ENCODE peak calls at places on chromosomes 7 and 10, in eight cellular contexts. One of them, this sample, is unnamed. For H3K9me2, the result is how much of the 10 kb centered on the place peaks cover.

GRCh38 chr10:35640951-35641429 is 1.1 kb downstream of the FZD8 start:
- DNase-seq in SK-N-SH: peak
- DNase-seq in MM.1S: peak
- DNase-seq in HCT116: peak
- DNase-seq in PC-3: peak
- DNase-seq in OCI-LY7: peak
- DNase-seq in hepatocyte: peak
- DNase-seq in GM23338: peak
- DNase-seq in this sample: no peak

GRCh38 chr7:4549681-4550080 is 132.4 kb upstream of the FOXK1 start:
- DNase-seq in OCI-LY7: no peak
- DNase-seq in HCT116: no peak
- DNase-seq in MM.1S: no peak
- DNase-seq in SK-N-SH: peak
- DNase-seq in GM23338: no peak
- DNase-seq in hepatocyte: no peak
- DNase-seq in PC-3: no peak
- DNase-seq in this sample: no peak

GRCh38 chr10:676178-676577 is 13.3 kb downstream of the DIP2C start:
- DNase-seq in OCI-LY7: no peak
- DNase-seq in MM.1S: no peak
- DNase-seq in HCT116: no peak
- DNase-seq in SK-N-SH: no peak
- DNase-seq in GM23338: no peak
- DNase-seq in PC-3: no peak
- DNase-seq in hepatocyte: no peak
- DNase-seq in this sample: no peak

GRCh38 chr7:24152356-24152755 is 131.6 kb upstream of the NPY start:
- DNase-seq in PC-3: peak
- DNase-seq in SK-N-SH: no peak
- DNase-seq in HCT116: no peak
- DNase-seq in OCI-LY7: no peak
- DNase-seq in MM.1S: no peak
- DNase-seq in GM23338: no peak
- DNase-seq in hepatocyte: peak
- DNase-seq in this sample: no peak

GRCh38 chr10:42958142-42958868 is 118.6 kb upstream of the RET start:
- DNase-seq in PC-3: peak
- DNase-seq in HCT116: no peak
- DNase-seq in hepatocyte: no peak
- DNase-seq in SK-N-SH: no peak
- DNase-seq in OCI-LY7: no peak
- DNase-seq in GM23338: no peak
- DNase-seq in MM.1S: no peak
- DNase-seq in this sample: no peak

GRCh38 chr7:110881731-110882130 is 209.2 kb upstream of the LRRN3 start:
- DNase-seq in MM.1S: no peak
- DNase-seq in HCT116: no peak
- DNase-seq in GM23338: no peak
- DNase-seq in hepatocyte: no peak
- DNase-seq in PC-3: no peak
- DNase-seq in SK-N-SH: no peak
- DNase-seq in OCI-LY7: no peak
- DNase-seq in this sample: no peak

GRCh38 chr7:25862254-25862992 is 289.6 kb upstream of the NFE2L3 start:
- DNase-seq in SK-N-SH: peak
- DNase-seq in HCT116: peak
- DNase-seq in hepatocyte: peak
- DNase-seq in GM23338: peak
- DNase-seq in OCI-LY7: peak
- DNase-seq in MM.1S: peak
- DNase-seq in PC-3: peak
- DNase-seq in this sample: peak

GRCh38 chr10:97498841-97499560 is at the start of gene UBTD1:
- DNase-seq in PC-3: no peak
- DNase-seq in HCT116: no peak
- DNase-seq in MM.1S: peak
- DNase-seq in OCI-LY7: peak
- DNase-seq in SK-N-SH: peak
- DNase-seq in GM23338: peak
- DNase-seq in hepatocyte: peak
- DNase-seq in this sample: no peak

GRCh38 chr10:60652628-60653027 is 125.7 kb upstream of the CDK1 start:
- DNase-seq in OCI-LY7: peak
- DNase-seq in GM23338: no peak
- DNase-seq in SK-N-SH: no peak
- DNase-seq in MM.1S: no peak
- DNase-seq in HCT116: no peak
- DNase-seq in PC-3: no peak
- DNase-seq in hepatocyte: no peak
- DNase-seq in this sample: no peak

GRCh38 chr7:116213361-116214155 is 3.2 kb downstream of the TES start:
- DNase-seq in SK-N-SH: no peak
- DNase-seq in MM.1S: no peak
- DNase-seq in OCI-LY7: no peak
- DNase-seq in hepatocyte: no peak
- DNase-seq in HCT116: no peak
- DNase-seq in GM23338: no peak
- DNase-seq in PC-3: no peak
- DNase-seq in this sample: no peak

GRCh38 chr7:54841772-54842707 is 83.0 kb upstream of the SEC61G start:
- DNase-seq in hepatocyte: no peak
- DNase-seq in HCT116: peak
- DNase-seq in SK-N-SH: no peak
- DNase-seq in MM.1S: no peak
- DNase-seq in GM23338: peak
- DNase-seq in PC-3: peak
- DNase-seq in OCI-LY7: peak
- DNase-seq in this sample: peak

GRCh38 chr7:110003827-110004226 is 1087.1 kb upstream of the LRRN3 start:
- DNase-seq in HCT116: no peak
- DNase-seq in PC-3: no peak
- DNase-seq in SK-N-SH: no peak
- DNase-seq in OCI-LY7: no peak
- DNase-seq in hepatocyte: no peak
- DNase-seq in GM23338: peak
- DNase-seq in MM.1S: no peak
- DNase-seq in this sample: no peak

GRCh38 chr7:116802784-116803183 is 59.6 kb upstream of the CAPZA2 start:
- DNase-seq in OCI-LY7: peak
- DNase-seq in MM.1S: peak
- DNase-seq in GM23338: peak
- DNase-seq in hepatocyte: peak
- DNase-seq in PC-3: peak
- DNase-seq in HCT116: peak
- DNase-seq in SK-N-SH: peak
- DNase-seq in this sample: peak

GRCh38 chr7:142614116-142614515 is 135.2 kb upstream of the PRSS1 start:
- DNase-seq in hepatocyte: no peak
- DNase-seq in HCT116: no peak
- DNase-seq in GM23338: no peak
- DNase-seq in PC-3: peak
- DNase-seq in SK-N-SH: no peak
- DNase-seq in OCI-LY7: no peak
- DNase-seq in MM.1S: no peak
- DNase-seq in this sample: no peak

GRCh38 chr10:61130366-61130765 is 186.4 kb upstream of the RHOBTB1 start:
- DNase-seq in PC-3: peak
- DNase-seq in MM.1S: no peak
- DNase-seq in HCT116: no peak
- DNase-seq in hepatocyte: no peak
- DNase-seq in GM23338: no peak
- DNase-seq in SK-N-SH: no peak
- DNase-seq in OCI-LY7: no peak
- DNase-seq in this sample: peak

GRCh38 chr7:157293413-157293788 is 43.4 kb upstream of the DNAJB6 start:
- DNase-seq in PC-3: no peak
- DNase-seq in SK-N-SH: no peak
- DNase-seq in GM23338: no peak
- DNase-seq in MM.1S: no peak
- DNase-seq in hepatocyte: no peak
- DNase-seq in HCT116: no peak
- DNase-seq in OCI-LY7: no peak
- DNase-seq in this sample: no peak

GRCh38 chr7:22779697-22780096 is 43.0 kb downstream of the TOMM7 start:
- DNase-seq in MM.1S: no peak
- DNase-seq in SK-N-SH: no peak
- DNase-seq in GM23338: no peak
- DNase-seq in PC-3: no peak
- DNase-seq in OCI-LY7: no peak
- DNase-seq in HCT116: no peak
- DNase-seq in hepatocyte: no peak
- DNase-seq in this sample: peak
- H3K9me2 ChIP-seq in MM.1S: under half
- H3K9me2 ChIP-seq in SK-N-SH: under half
- H3K9me2 ChIP-seq in GM23338: under half
- H3K9me2 ChIP-seq in PC-3: under half
- H3K9me2 ChIP-seq in OCI-LY7: under half
- H3K9me2 ChIP-seq in HCT116: under half
- H3K9me2 ChIP-seq in hepatocyte: under half
- H3K9me2 ChIP-seq in this sample: under half

GRCh38 chr10:85794553-85794952 is 572.0 kb downstream of the GRID1 start:
- DNase-seq in GM23338: no peak
- DNase-seq in PC-3: no peak
- DNase-seq in SK-N-SH: no peak
- DNase-seq in OCI-LY7: no peak
- DNase-seq in HCT116: no peak
- DNase-seq in MM.1S: no peak
- DNase-seq in hepatocyte: no peak
- DNase-seq in this sample: no peak

GRCh38 chr10:85789125-85789524 is 577.5 kb downstream of the GRID1 start:
- DNase-seq in MM.1S: no peak
- DNase-seq in SK-N-SH: no peak
- DNase-seq in OCI-LY7: no peak
- DNase-seq in PC-3: no peak
- DNase-seq in hepatocyte: no peak
- DNase-seq in GM23338: no peak
- DNase-seq in HCT116: no peak
- DNase-seq in this sample: no peak

GRCh38 chr10:85790155-85790789 is 576.3 kb downstream of the GRID1 start:
- DNase-seq in OCI-LY7: no peak
- DNase-seq in MM.1S: no peak
- DNase-seq in hepatocyte: no peak
- DNase-seq in HCT116: no peak
- DNase-seq in GM23338: no peak
- DNase-seq in PC-3: no peak
- DNase-seq in SK-N-SH: no peak
- DNase-seq in this sample: no peak

GRCh38 chr10:85792533-85792858 is 574.1 kb downstream of the GRID1 start:
- DNase-seq in GM23338: no peak
- DNase-seq in hepatocyte: no peak
- DNase-seq in HCT116: no peak
- DNase-seq in MM.1S: no peak
- DNase-seq in SK-N-SH: no peak
- DNase-seq in OCI-LY7: no peak
- DNase-seq in PC-3: no peak
- DNase-seq in this sample: no peak

DNA sequence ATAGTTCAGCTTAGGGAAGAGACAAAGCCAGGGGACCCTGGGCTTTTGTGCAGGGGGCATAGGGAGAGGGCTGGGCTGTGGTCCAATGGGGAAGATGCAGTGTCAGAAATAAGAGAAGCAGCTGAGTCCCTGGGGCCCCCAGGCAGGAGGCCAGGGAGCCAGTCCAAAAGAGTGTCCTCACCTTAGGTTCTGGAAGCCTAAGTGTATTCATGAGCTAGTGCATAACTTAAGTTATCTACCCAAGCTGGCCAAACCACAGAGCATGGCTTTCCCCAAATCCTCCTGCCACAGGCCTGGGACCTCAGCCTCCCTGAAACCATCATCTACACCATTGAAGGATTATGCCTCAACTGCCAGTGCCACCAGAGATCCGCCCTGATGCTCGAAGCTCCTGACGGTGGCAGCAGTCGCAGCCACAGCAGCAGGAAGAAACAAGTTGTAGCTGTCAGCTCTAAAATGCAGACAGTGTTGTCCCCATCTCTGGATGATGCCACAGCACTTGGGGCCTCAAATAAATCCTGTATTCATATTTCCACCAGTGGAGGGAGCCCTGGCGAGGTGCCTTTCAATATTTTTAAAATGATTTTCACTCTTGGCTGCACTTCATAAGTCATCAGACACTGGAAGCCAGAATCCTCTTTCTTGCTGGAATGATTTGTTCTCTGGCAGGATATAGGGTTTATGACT is 574.6 kb downstream of the GRID1 start:
- DNase-seq in PC-3: peak
- DNase-seq in HCT116: no peak
- DNase-seq in GM23338: peak
- DNase-seq in MM.1S: no peak
- DNase-seq in OCI-LY7: peak
- DNase-seq in SK-N-SH: no peak
- DNase-seq in hepatocyte: peak
- DNase-seq in this sample: no peak
- TF ChIP-seq CTCF in PC-3: no peak
- TF ChIP-seq CTCF in HCT116: peak
- TF ChIP-seq CTCF in GM23338: no peak
- TF ChIP-seq CTCF in MM.1S: no peak
- TF ChIP-seq CTCF in OCI-LY7: peak
- TF ChIP-seq CTCF in SK-N-SH: no peak
- TF ChIP-seq CTCF in hepatocyte: peak
- TF ChIP-seq CTCF in this sample: peak

DNA sequence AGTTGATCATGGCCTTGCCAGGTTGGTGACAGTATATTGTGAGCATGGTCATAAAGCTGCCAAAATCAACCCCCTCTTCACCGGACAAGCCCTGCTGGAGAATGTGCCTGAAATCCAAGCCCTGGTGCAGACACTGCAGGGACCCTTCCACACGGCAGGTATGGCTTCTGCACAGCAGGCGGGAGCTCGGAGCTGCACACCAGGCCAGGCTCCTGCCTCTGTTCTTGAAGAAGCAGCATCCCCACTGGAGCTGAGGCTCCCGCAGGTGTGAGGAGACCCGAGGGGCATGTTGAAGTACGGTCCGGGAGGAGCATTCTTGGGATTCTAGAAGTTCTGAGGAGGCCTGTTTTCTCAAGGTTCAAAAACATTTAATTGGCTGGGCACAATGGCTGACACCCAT is 12.7 kb downstream of the DHTKD1 start:
- DNase-seq in GM23338: no peak
- DNase-seq in SK-N-SH: no peak
- DNase-seq in MM.1S: no peak
- DNase-seq in hepatocyte: no peak
- DNase-seq in HCT116: no peak
- DNase-seq in OCI-LY7: no peak
- DNase-seq in PC-3: no peak
- DNase-seq in this sample: no peak
- H3K9me2 ChIP-seq in GM23338: under half
- H3K9me2 ChIP-seq in SK-N-SH: under half
- H3K9me2 ChIP-seq in MM.1S: under half
- H3K9me2 ChIP-seq in hepatocyte: under half
- H3K9me2 ChIP-seq in HCT116: under half
- H3K9me2 ChIP-seq in OCI-LY7: under half
- H3K9me2 ChIP-seq in PC-3: under half
- H3K9me2 ChIP-seq in this sample: under half

GRCh38 chr10:84820121-84820520 is 491.7 kb downstream of the CCSER2 start:
- DNase-seq in MM.1S: no peak
- DNase-seq in SK-N-SH: no peak
- DNase-seq in hepatocyte: no peak
- DNase-seq in OCI-LY7: peak
- DNase-seq in PC-3: peak
- DNase-seq in GM23338: no peak
- DNase-seq in HCT116: peak
- DNase-seq in this sample: no peak
- TF ChIP-seq CTCF in MM.1S: peak
- TF ChIP-seq CTCF in SK-N-SH: no peak
- TF ChIP-seq CTCF in hepatocyte: peak
- TF ChIP-seq CTCF in OCI-LY7: peak
- TF ChIP-seq CTCF in PC-3: peak
- TF ChIP-seq CTCF in GM23338: no peak
- TF ChIP-seq CTCF in HCT116: peak
- TF ChIP-seq CTCF in this sample: peak

GRCh38 chr7:123211545-123211944 is 11.8 kb upstream of the SLC13A1 start:
- DNase-seq in PC-3: no peak
- DNase-seq in OCI-LY7: no peak
- DNase-seq in SK-N-SH: no peak
- DNase-seq in HCT116: no peak
- DNase-seq in GM23338: no peak
- DNase-seq in hepatocyte: no peak
- DNase-seq in MM.1S: no peak
- DNase-seq in this sample: no peak
- H3K9me2 ChIP-seq in PC-3: under half
- H3K9me2 ChIP-seq in OCI-LY7: under half
- H3K9me2 ChIP-seq in SK-N-SH: under half
- H3K9me2 ChIP-seq in HCT116: under half
- H3K9me2 ChIP-seq in GM23338: under half
- H3K9me2 ChIP-seq in hepatocyte: under half
- H3K9me2 ChIP-seq in MM.1S: under half
- H3K9me2 ChIP-seq in this sample: under half